ENCODE peak calls at places on chromosomes 12 and 14, in four cellular contexts. Y is BJ; T is PC-3; D is CD4-positive, alpha-beta memory T cell. L is an unnamed sample. For H3K36me3 and H3K27me3, the result is how much of the 10 kb centered on the place peaks cover.

GRCh38 chr12:91636721-91637120 is 454.1 kb upstream of the DCN start:
- DNase-seq in Y (no peak), T (no peak), D (no peak), L (no peak)

GRCh38 chr12:132391326-132392041 is 62.1 kb upstream of the GALNT9 start:
- DNase-seq in Y (no peak), T (no peak), D (no peak), L (no peak)

GRCh38 chr12:28378749-28379148 is 188.5 kb downstream of the CCDC91 start:
- DNase-seq in Y (peak), T (peak), D (no peak), L (no peak)

GRCh38 chr14:53890611-53891091 is 66.0 kb downstream of the BMP4 start:
- DNase-seq in Y (no peak), T (no peak), D (no peak), L (no peak)

GRCh38 chr14:72715215-72715909 is 178.5 kb downstream of the DPF3 start:
- DNase-seq in Y (no peak), T (no peak), D (no peak), L (no peak)

GRCh38 chr14:36901846-36902245 is 240.2 kb downstream of the PAX9 start:
- DNase-seq in Y (no peak), T (peak), D (no peak), L (no peak)

GRCh38 chr14:101584049-101584859 is 23.0 kb downstream of the DIO3 start:
- DNase-seq in Y (peak), T (no peak), D (no peak), L (peak)

GRCh38 chr12:22283508-22283907 is 51.0 kb downstream of the ST8SIA1 start:
- DNase-seq in Y (no peak), T (no peak), D (no peak), L (no peak)

GRCh38 chr12:66538970-66539369 is 139.9 kb downstream of the GRIP1 start:
- DNase-seq in Y (no peak), T (peak), D (no peak), L (no peak)

GRCh38 chr12:101051901-101052550 is 158.0 kb downstream of the SLC5A8 start:
- DNase-seq in Y (peak), T (peak), D (no peak), L (no peak)

GRCh38 chr12:41304526-41304925 is 116.4 kb downstream of the PDZRN4 start:
- DNase-seq in Y (no peak), T (peak), D (no peak), L (no peak)

GRCh38 chr14:31781578-31781977 is 220.4 kb downstream of the NUBPL start:
- DNase-seq in Y (no peak), T (peak), D (no peak), L (no peak)

GRCh38 chr14:34081576-34082136 is 130.8 kb upstream of the EGLN3 start:
- DNase-seq in Y (no peak), T (peak), D (no peak), L (no peak)

GRCh38 chr12:49548822-49549648 is 10.2 kb downstream of the KCNH3 start:
- DNase-seq in Y (no peak), T (no peak), D (no peak), L (peak)

GRCh38 chr12:121240484-121241202 is 30.7 kb downstream of the P2RX4 start:
- DNase-seq in Y (no peak), T (no peak), D (peak), L (peak)

GRCh38 chr12:28759334-28759733 is 389.7 kb upstream of the FAR2 start:
- DNase-seq in Y (no peak), T (peak), D (no peak), L (peak)

GRCh38 chr12:128486951-128487350 is 220.0 kb downstream of the TMEM132C start:
- DNase-seq in Y (no peak), T (no peak), D (no peak), L (no peak)

GRCh38 chr12:53212931-53213330 is 5.9 kb upstream of the ITGB7 start:
- DNase-seq in Y (no peak), T (no peak), D (no peak), L (no peak)

GRCh38 chr14:36583242-36584166 is 1.1 kb upstream of the NKX2-8 start:
- DNase-seq in Y (no peak), T (no peak), D (no peak), L (peak)

GRCh38 chr14:77088219-77088618 is 9.8 kb upstream of the CIPC start:
- DNase-seq in Y (no peak), T (peak), D (no peak), L (peak)

GRCh38 chr12:12072064-12072760 is 1.5 kb downstream of the BCL2L14 start:
- DNase-seq in Y (no peak), T (no peak), D (peak), L (peak)

GRCh38 chr14:95484296-95484695 is 32.2 kb downstream of the SYNE3 start:
- DNase-seq in Y (no peak), T (no peak), D (no peak), L (no peak)

GRCh38 chr14:76701981-76702380 is 59.3 kb upstream of the VASH1 start:
- DNase-seq in Y (no peak), T (no peak), D (no peak), L (no peak)

GRCh38 chr12:3207858-3208257 is 130.7 kb downstream of the TSPAN9 start:
- DNase-seq in Y (no peak), T (no peak), D (no peak), L (peak)

GRCh38 chr12:131682511-131682895 is 28.4 kb upstream of the SFSWAP start:
- DNase-seq in Y (no peak), T (no peak), D (no peak), L (no peak)

GRCh38 chr14:99234982-99235491 is 37.0 kb downstream of the BCL11B start:
- DNase-seq in Y (no peak), T (no peak), D (peak), L (peak)

GRCh38 chr14:38210168-38210567 is 2.5 kb downstream of the SSTR1 start:
- DNase-seq in Y (no peak), T (peak), D (no peak), L (no peak)

GRCh38 chr12:70367268-70368141 is 1.4 kb downstream of the KCNMB4 start:
- DNase-seq in Y (no peak), T (no peak), D (no peak), L (peak)

GRCh38 chr12:52221912-52222457 is 11.1 kb upstream of the KRT7 start:
- DNase-seq in Y (no peak), T (peak), D (no peak), L (peak)

GRCh38 chr12:106171117-106171750 is 32.5 kb upstream of the NUAK1 start:
- DNase-seq in Y (no peak), T (no peak), D (no peak), L (no peak)

GRCh38 chr14:86739761-86740160 is 1209.8 kb downstream of the FLRT2 start:
- DNase-seq in Y (no peak), T (peak), D (no peak), L (peak)
- H3K4me3 ChIP-seq in Y (no peak), T (peak), D (no peak), L (no peak)

GRCh38 chr12:6540181-6540877 is 6.0 kb downstream of the GAPDH start:
- DNase-seq in Y (peak), T (peak), D (peak), L (peak)
- H3K36me3 ChIP-seq in Y (under half), T (under half), D (under half), L (under half)

DNA sequence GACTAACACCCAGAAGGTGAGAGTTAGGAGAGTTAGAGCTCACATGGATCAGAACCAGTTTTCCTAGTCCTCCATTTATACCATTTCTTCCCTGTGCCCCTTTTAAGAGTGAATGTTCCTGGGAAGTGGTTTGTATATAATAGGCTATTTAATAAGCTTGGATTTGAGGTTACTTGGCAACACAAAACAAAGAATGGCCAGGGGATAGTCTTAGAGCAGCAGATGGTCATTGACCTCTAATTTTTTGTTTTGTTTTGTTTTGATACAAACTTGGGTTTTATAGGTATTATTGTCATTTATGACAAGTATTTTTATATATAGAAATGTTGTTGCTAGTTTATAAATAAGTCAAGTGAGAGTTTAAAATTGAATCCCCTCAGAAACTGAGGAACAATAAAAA is 35.8 kb downstream of the VEZT start:
- DNase-seq in Y (no peak), T (no peak), D (no peak), L (no peak)
- H3K27me3 ChIP-seq in Y (under half), T (under half), D (under half), L (under half)

DNA sequence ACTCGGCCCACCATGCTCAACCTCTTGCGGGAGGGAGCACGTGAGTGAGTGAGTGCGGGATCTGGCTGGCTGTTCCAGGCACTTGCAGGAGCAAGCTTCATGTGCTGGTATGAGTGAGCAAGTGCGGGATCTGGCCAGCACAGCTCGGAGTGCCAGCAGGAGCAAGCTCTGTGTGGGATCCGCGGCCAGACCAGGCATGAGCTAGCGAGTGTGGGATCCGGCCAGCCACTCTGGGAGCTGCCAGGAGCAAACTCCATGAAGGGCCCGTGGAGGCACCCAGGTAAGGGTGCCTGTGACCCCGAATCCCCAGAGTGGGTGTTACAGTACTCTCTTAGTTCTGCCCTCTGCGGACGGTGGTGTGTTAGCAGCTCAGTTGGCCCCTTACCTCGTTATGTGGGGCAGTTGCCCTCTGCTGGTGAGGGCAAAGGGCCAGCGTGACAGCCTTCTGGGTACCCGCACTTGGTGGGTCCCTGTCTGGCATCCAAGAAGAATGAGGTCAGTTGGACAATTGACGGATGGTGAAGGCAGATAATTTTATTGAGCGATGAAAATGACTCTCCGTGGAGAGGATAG is 38.3 kb downstream of the RAD51B start:
- DNase-seq in Y (no peak), T (no peak), D (no peak), L (no peak)
- H3K4me3 ChIP-seq in Y (no peak), T (no peak), D (no peak), L (no peak)

DNA sequence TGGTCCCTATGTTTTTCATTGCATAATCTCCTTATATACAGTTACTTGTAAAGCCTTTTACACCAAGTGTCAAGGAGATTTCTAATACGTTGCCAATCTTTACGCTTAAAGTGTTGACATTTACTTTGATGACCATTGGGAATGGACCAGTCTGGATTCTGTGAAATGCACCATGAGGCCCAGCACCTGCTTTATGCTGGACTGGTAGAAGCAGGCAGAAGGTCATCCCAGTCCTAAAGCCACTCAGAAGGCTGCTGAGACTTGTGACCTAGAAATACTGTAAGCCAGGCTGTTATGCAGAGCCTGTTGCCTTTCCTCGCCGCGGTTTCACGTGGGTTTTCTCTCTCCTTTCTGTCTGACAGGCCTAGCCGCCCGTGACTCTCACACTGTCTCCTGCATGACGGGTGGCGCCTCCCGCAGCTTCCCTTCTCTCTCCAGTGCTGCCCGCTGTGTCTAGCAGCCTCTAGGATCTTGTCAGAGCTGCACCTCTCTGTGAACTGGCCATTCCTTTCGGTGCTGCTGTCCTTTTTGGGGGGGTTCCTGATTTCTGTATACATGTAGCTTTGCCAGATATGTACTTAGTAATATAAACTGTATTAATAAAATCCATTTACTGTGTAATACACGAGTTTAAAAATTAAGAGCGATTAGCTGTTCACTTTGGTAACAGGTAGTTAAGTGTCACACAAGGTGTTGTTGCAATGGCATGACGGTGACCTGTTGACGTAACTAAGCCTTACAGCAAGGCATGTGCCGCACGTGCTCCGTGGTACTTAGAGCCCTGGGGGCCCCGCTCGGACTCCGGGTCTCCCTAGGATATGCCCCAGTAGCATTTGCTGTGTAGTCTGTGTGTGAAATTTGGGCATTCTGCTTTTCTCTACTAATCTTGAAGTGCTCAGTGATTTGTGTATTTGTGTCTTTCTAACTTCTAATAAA is 29.7 kb downstream of the XRCC3 start:
- DNase-seq in Y (no peak), T (no peak), D (no peak), L (no peak)
- H3K36me3 ChIP-seq in Y (under half), T (half or more), D (under half), L (under half)

GRCh38 chr12:111012918-111013317 is 92.5 kb upstream of the MYL2 start:
- DNase-seq in Y (no peak), T (no peak), D (no peak), L (no peak)
- H3K27me3 ChIP-seq in Y (under half), T (half or more), D (under half), L (under half)

GRCh38 chr12:89824822-89825221 is 116.2 kb upstream of the ATP2B1 start:
- DNase-seq in Y (no peak), T (no peak), D (peak), L (no peak)

GRCh38 chr12:89817501-89818226 is 109.0 kb upstream of the ATP2B1 start:
- DNase-seq in Y (no peak), T (peak), D (no peak), L (peak)

GRCh38 chr12:89825591-89826449 is 117.2 kb upstream of the ATP2B1 start:
- DNase-seq in Y (peak), T (peak), D (peak), L (no peak)

GRCh38 chr12:89826468-89826867 is 117.8 kb upstream of the ATP2B1 start:
- DNase-seq in Y (no peak), T (no peak), D (no peak), L (no peak)

GRCh38 chr12:89821901-89822300 is 113.3 kb upstream of the ATP2B1 start:
- DNase-seq in Y (no peak), T (peak), D (no peak), L (no peak)
- H3K4me3 ChIP-seq in Y (no peak), T (no peak), D (no peak), L (no peak)

DNA sequence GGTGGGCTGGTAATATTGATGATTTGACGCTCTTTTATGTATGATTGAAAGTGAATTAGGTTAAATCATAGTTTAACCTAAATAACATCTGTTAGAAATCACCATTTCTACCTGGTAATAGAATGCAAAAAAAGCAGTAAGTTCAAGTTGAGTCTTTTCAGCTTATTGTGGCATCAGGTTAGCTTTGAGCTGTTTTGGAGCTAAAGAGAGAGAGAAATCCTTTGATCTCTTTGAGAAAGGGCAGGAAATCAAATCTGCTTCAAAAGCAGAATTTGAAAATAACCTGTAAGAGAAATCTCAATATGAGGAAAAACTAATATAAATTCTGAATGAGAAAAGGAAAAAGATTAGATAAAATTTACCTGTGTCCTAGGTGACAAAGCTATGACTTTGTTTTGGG is 62.2 kb downstream of the CKB start:
- DNase-seq in Y (no peak), T (no peak), D (peak), L (no peak)
- H3K36me3 ChIP-seq in Y (under half), T (under half), D (under half), L (under half)

L was measured in H7.